ENCODE peak calls at places on chromosome 20, in five cellular contexts. P, S, C, U and Q are unnamed samples.

GRCh38 chr20:9301129-9302072 is 213.0 kb upstream of the LAMP5 start:
- DNase-seq in S (peak), C (peak), U (peak), P (peak), Q (no peak)

GRCh38 chr20:24117386-24117785 is 128.8 kb upstream of the GGTLC1 start:
- DNase-seq in U (no peak), S (no peak), P (no peak), C (no peak), Q (no peak)

GRCh38 chr20:295804-296203 is 1.6 kb upstream of the ZCCHC3 start:
- DNase-seq in S (no peak), C (no peak), U (no peak), P (no peak), Q (no peak)

GRCh38 chr20:62876826-62877728 is 15.5 kb upstream of the TCFL5 start:
- DNase-seq in U (no peak), S (peak), C (no peak), P (no peak), Q (peak)

GRCh38 chr20:13105864-13106457 is 97.2 kb downstream of the SPTLC3 start:
- DNase-seq in S (no peak), U (no peak), P (peak), C (peak), Q (no peak)

GRCh38 chr20:46746972-46747371 is 37.5 kb downstream of the SLC2A10 start:
- DNase-seq in P (no peak), U (no peak), S (peak), C (peak), Q (no peak)

GRCh38 chr20:11204926-11205768 is 531.3 kb upstream of the JAG1 start:
- DNase-seq in S (peak), C (peak), U (peak), P (peak), Q (no peak)

GRCh38 chr20:10619427-10619826 is 54.4 kb downstream of the JAG1 start:
- DNase-seq in S (no peak), U (no peak), P (no peak), C (peak), Q (no peak)

GRCh38 chr20:10551732-10552724 is 116.9 kb downstream of the SLX4IP start:
- DNase-seq in C (no peak), S (no peak), U (no peak), P (no peak), Q (no peak)

GRCh38 chr20:20823469-20823868 is 111.0 kb upstream of the RALGAPA2 start:
- DNase-seq in S (no peak), C (no peak), U (peak), P (no peak), Q (no peak)

GRCh38 chr20:39623584-39624234 is 661.6 kb downstream of the DHX35 start:
- DNase-seq in C (no peak), U (no peak), P (no peak), S (no peak), Q (no peak)

GRCh38 chr20:407097-407952 is 774 bp upstream of the RBCK1 start:
- DNase-seq in C (peak), P (peak), S (peak), U (peak), Q (peak)

GRCh38 chr20:59818911-59819310 is 114.5 kb downstream of the SYCP2 start:
- DNase-seq in P (no peak), C (no peak), U (no peak), S (no peak), Q (peak)

GRCh38 chr20:11332376-11332775 is 585.3 kb upstream of the BTBD3 start:
- DNase-seq in P (no peak), S (no peak), U (no peak), C (no peak), Q (no peak)

GRCh38 chr20:59806578-59806975 is 126.9 kb downstream of the SYCP2 start:
- DNase-seq in C (no peak), U (no peak), P (no peak), S (no peak), Q (no peak)

GRCh38 chr20:58682656-58683055 is 9.9 kb upstream of the NPEPL1 start:
- DNase-seq in P (no peak), C (no peak), S (no peak), U (no peak), Q (no peak)
- TF ChIP-seq POLR2AphosphoS5 in P (no peak), C (no peak), S (no peak), U (no peak), Q (no peak)

GRCh38 chr20:48157970-48158369 is 372.7 kb upstream of the SULF2 start:
- DNase-seq in C (no peak), U (peak), P (no peak), S (no peak), Q (no peak)
- TF ChIP-seq POLR2AphosphoS5 in C (no peak), U (no peak), P (no peak), S (no peak), Q (no peak)

GRCh38 chr20:6731951-6732580 is 35.4 kb upstream of the BMP2 start:
- DNase-seq in S (peak), U (no peak), P (no peak), C (no peak), Q (no peak)
- TF ChIP-seq POLR2AphosphoS5 in S (no peak), U (no peak), P (no peak), C (no peak), Q (no peak)

DNA sequence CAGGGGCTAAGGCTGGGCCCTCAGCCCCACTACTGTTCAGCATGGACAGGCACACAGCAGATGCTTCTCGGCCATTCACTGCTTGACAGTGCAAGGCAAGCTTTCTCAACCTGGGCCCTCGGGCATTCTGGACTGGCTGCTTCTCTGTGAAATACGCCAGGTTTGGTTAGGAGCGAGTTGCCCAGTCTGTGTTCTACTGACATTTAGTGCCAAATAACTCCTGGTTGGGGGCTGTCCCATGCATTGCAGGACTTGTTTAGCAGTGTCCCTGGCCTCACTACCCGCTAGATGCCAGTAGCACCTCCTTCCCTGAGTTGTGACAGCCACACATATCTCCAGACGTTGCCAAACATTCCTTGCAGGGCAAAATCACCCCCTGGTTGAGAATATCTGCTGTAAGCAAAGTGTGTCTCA is 156.9 kb downstream of the CEBPB start:
- DNase-seq in U (peak), P (no peak), C (no peak), S (no peak), Q (peak)
- TF ChIP-seq POLR2AphosphoS5 in U (peak), P (no peak), C (no peak), S (no peak), Q (no peak)

GRCh38 chr20:33443512-33444239 is at the start of gene SNTA1:
- DNase-seq in C (no peak), U (peak), S (peak), P (peak), Q (peak)
- TF ChIP-seq POLR2AphosphoS5 in C (peak), U (no peak), S (no peak), P (peak), Q (no peak)

GRCh38 chr20:41177636-41178035 is 40.3 kb downstream of the PLCG1 start:
- DNase-seq in C (peak), U (no peak), P (no peak), S (peak), Q (no peak)
- TF ChIP-seq POLR2AphosphoS5 in C (no peak), U (peak), P (peak), S (peak), Q (no peak)

DNA sequence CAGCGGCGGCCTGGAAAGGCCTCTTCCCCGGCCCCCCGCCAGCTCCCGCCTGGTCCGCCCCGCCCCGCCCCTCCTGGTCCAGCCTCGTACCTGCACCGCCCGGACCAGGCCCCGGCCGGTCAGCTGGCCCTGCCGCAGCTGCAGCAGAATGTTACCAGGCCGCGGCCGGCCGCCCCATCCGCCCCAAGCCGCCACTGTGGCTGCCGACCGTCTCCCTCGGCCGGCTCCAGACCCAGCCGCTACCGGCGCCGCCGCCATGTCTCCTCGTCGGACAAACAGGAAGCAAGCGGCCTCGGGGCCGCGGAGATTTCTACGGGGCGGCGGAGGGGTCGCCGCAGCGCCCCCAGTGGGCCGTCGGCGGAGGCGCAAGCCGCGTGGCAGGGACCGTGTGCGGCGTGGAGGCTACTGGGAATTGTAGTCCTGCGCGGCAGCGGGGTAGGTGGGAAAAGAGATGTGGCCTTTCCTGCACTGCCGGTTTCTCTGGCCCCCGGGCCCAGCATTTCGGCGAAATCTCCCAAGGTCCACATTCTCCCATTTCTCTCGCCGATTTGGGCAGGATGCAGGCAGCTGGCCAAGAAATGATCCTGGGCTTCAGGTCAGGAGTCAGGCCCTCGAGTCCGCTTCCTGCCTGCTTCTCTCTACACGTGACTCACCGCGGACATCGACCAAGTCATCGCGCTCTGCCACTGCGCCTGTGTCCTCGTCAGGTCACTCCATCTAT is at the start of gene TRPC4AP:
- DNase-seq in U (peak), P (peak), S (peak), C (peak), Q (peak)
- TF ChIP-seq POLR2AphosphoS5 in U (peak), P (peak), S (peak), C (peak), Q (peak)

DNA sequence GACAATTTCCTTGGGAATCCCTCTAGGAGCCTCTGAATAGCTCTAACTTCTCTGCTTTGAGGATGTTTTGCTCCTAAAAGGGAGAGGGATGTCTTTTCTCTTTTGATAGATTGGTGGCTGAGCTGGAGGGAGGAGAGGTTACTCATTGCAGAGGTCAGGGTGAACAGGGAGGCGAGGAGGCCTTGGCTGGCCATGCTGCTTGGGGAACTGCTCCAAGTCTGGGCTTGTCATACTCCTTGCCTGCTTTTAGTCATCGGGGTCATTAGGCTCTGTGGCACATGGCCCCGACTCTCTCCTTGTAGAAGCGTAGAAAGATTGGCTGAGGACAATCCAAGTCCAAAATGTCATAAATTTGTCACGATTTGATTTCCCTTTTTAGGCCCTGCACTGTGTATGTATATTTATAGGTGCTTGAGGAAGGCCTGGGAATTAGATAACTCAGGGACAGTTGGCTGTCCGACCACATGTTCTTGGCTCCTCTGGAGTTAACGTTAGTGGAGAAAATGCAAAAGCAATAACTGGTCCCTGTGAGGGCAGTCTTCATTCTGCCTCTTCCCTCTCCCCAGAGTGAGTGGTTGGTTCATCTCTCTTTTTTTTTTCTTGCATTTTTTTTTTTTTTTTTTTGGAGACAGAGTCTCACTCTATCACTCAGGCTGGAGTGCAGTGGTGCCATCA is 160.1 kb downstream of the SCP2D1 start:
- DNase-seq in C (no peak), P (no peak), U (no peak), S (no peak), Q (no peak)
- TF ChIP-seq POLR2AphosphoS5 in C (no peak), P (no peak), U (no peak), S (no peak), Q (peak)